ENCODE peak calls at places on chromosome 4, in nine cellular contexts. One of them, this sample, is unnamed.

GRCh38 chr4:63063765-63064164 is 1345.5 kb downstream of the TECRL start:
- DNase-seq in foreskin fibroblast: no peak
- DNase-seq in astrocyte: no peak
- DNase-seq in uterus: no peak
- DNase-seq in endothelial cell: no peak
- DNase-seq in right lobe of liver: no peak
- DNase-seq in mucosa of descending colon: no peak
- DNase-seq in BJ: no peak
- DNase-seq in HCT116: no peak
- DNase-seq in this sample: no peak

GRCh38 chr4:165194368-165194767 is 13.0 kb upstream of the KLHL2 start:
- DNase-seq in foreskin fibroblast: no peak
- DNase-seq in astrocyte: no peak
- DNase-seq in uterus: no peak
- DNase-seq in endothelial cell: no peak
- DNase-seq in right lobe of liver: no peak
- DNase-seq in mucosa of descending colon: no peak
- DNase-seq in BJ: no peak
- DNase-seq in HCT116: no peak
- DNase-seq in this sample: no peak

GRCh38 chr4:74534121-74534520 is 89.2 kb downstream of the AREG start:
- DNase-seq in foreskin fibroblast: peak
- DNase-seq in astrocyte: no peak
- DNase-seq in uterus: no peak
- DNase-seq in endothelial cell: no peak
- DNase-seq in right lobe of liver: no peak
- DNase-seq in mucosa of descending colon: no peak
- DNase-seq in BJ: peak
- DNase-seq in HCT116: no peak
- DNase-seq in this sample: no peak

GRCh38 chr4:9847971-9848764 is 66.7 kb downstream of the DRD5 start:
- DNase-seq in foreskin fibroblast: no peak
- DNase-seq in astrocyte: no peak
- DNase-seq in uterus: no peak
- DNase-seq in endothelial cell: no peak
- DNase-seq in right lobe of liver: no peak
- DNase-seq in mucosa of descending colon: no peak
- DNase-seq in BJ: no peak
- DNase-seq in HCT116: no peak
- DNase-seq in this sample: no peak

GRCh38 chr4:57149833-57150232 is 39.6 kb upstream of the IGFBP7 start:
- DNase-seq in foreskin fibroblast: no peak
- DNase-seq in astrocyte: no peak
- DNase-seq in uterus: no peak
- DNase-seq in endothelial cell: no peak
- DNase-seq in right lobe of liver: no peak
- DNase-seq in mucosa of descending colon: no peak
- DNase-seq in BJ: no peak
- DNase-seq in HCT116: no peak
- DNase-seq in this sample: no peak

GRCh38 chr4:112374850-112375249 is 77.7 kb downstream of the ALPK1 start:
- DNase-seq in foreskin fibroblast: no peak
- DNase-seq in astrocyte: no peak
- DNase-seq in uterus: no peak
- DNase-seq in endothelial cell: no peak
- DNase-seq in right lobe of liver: no peak
- DNase-seq in mucosa of descending colon: no peak
- DNase-seq in BJ: no peak
- DNase-seq in HCT116: no peak
- DNase-seq in this sample: no peak

GRCh38 chr4:74659576-74660411 is 134.5 kb downstream of the BTC start:
- DNase-seq in foreskin fibroblast: peak
- DNase-seq in astrocyte: peak
- DNase-seq in uterus: peak
- DNase-seq in endothelial cell: no peak
- DNase-seq in right lobe of liver: no peak
- DNase-seq in mucosa of descending colon: no peak
- DNase-seq in BJ: peak
- DNase-seq in HCT116: peak
- DNase-seq in this sample: no peak

GRCh38 chr4:186266699-186267467 is 894 bp downstream of the F11 start:
- DNase-seq in foreskin fibroblast: no peak
- DNase-seq in astrocyte: no peak
- DNase-seq in uterus: no peak
- DNase-seq in endothelial cell: peak
- DNase-seq in right lobe of liver: peak
- DNase-seq in mucosa of descending colon: no peak
- DNase-seq in BJ: no peak
- DNase-seq in HCT116: no peak
- DNase-seq in this sample: no peak

GRCh38 chr4:104447346-104447745 is 47.3 kb downstream of the CXXC4 start:
- DNase-seq in foreskin fibroblast: no peak
- DNase-seq in astrocyte: peak
- DNase-seq in uterus: no peak
- DNase-seq in endothelial cell: no peak
- DNase-seq in right lobe of liver: no peak
- DNase-seq in mucosa of descending colon: no peak
- DNase-seq in BJ: no peak
- DNase-seq in HCT116: no peak
- DNase-seq in this sample: no peak

GRCh38 chr4:5572114-5572513 is 136.2 kb downstream of the EVC2 start:
- DNase-seq in foreskin fibroblast: no peak
- DNase-seq in astrocyte: peak
- DNase-seq in uterus: no peak
- DNase-seq in endothelial cell: no peak
- DNase-seq in right lobe of liver: no peak
- DNase-seq in mucosa of descending colon: no peak
- DNase-seq in BJ: no peak
- DNase-seq in HCT116: no peak
- DNase-seq in this sample: no peak

GRCh38 chr4:41009411-41009810 is 204.9 kb downstream of the APBB2 start:
- DNase-seq in foreskin fibroblast: peak
- DNase-seq in astrocyte: peak
- DNase-seq in uterus: no peak
- DNase-seq in endothelial cell: no peak
- DNase-seq in right lobe of liver: no peak
- DNase-seq in mucosa of descending colon: no peak
- DNase-seq in BJ: no peak
- DNase-seq in HCT116: no peak
- DNase-seq in this sample: no peak

GRCh38 chr4:153933851-153934688 is 145.2 kb upstream of the SFRP2 start:
- DNase-seq in foreskin fibroblast: no peak
- DNase-seq in astrocyte: no peak
- DNase-seq in uterus: peak
- DNase-seq in endothelial cell: no peak
- DNase-seq in right lobe of liver: no peak
- DNase-seq in mucosa of descending colon: no peak
- DNase-seq in BJ: no peak
- DNase-seq in HCT116: no peak
- DNase-seq in this sample: no peak

GRCh38 chr4:183261953-183262775 is 57.9 kb downstream of the CLDN22 start:
- DNase-seq in foreskin fibroblast: peak
- DNase-seq in astrocyte: peak
- DNase-seq in uterus: peak
- DNase-seq in endothelial cell: peak
- DNase-seq in right lobe of liver: peak
- DNase-seq in mucosa of descending colon: peak
- DNase-seq in BJ: no peak
- DNase-seq in HCT116: peak
- DNase-seq in this sample: peak

GRCh38 chr4:165190591-165191212 is 16.7 kb upstream of the KLHL2 start:
- DNase-seq in foreskin fibroblast: no peak
- DNase-seq in astrocyte: no peak
- DNase-seq in uterus: no peak
- DNase-seq in endothelial cell: no peak
- DNase-seq in right lobe of liver: no peak
- DNase-seq in mucosa of descending colon: no peak
- DNase-seq in BJ: no peak
- DNase-seq in HCT116: no peak
- DNase-seq in this sample: no peak

GRCh38 chr4:102696763-102697162 is 64.0 kb downstream of the MANBA start:
- DNase-seq in foreskin fibroblast: no peak
- DNase-seq in astrocyte: no peak
- DNase-seq in uterus: no peak
- DNase-seq in endothelial cell: no peak
- DNase-seq in right lobe of liver: no peak
- DNase-seq in mucosa of descending colon: no peak
- DNase-seq in BJ: no peak
- DNase-seq in HCT116: no peak
- DNase-seq in this sample: no peak

GRCh38 chr4:24180586-24180985 is 290.7 kb upstream of the PPARGC1A start:
- DNase-seq in foreskin fibroblast: no peak
- DNase-seq in astrocyte: no peak
- DNase-seq in uterus: no peak
- DNase-seq in endothelial cell: no peak
- DNase-seq in right lobe of liver: no peak
- DNase-seq in mucosa of descending colon: no peak
- DNase-seq in BJ: no peak
- DNase-seq in HCT116: no peak
- DNase-seq in this sample: no peak

DNA sequence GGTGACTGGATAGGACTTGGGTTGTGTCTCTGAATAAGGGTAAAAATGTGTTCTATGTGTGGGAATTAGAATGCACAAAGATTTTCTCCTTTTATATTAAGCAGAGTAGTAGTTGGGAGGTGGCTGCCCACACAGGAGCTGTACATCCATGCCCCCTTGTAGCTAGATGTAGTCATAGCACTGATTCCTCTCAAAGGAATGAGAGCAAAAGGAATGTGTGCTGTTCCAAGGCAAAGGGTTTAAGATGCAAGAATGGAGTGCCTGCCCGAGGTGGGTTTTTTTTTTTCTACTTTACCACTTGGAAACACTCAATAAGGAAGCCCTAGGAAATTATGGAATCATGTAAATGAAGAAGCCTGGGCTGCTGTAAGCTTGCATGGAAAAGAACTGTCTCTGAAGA is 2183.2 kb upstream of the AGA start:
- DNase-seq in foreskin fibroblast: peak
- DNase-seq in astrocyte: peak
- DNase-seq in uterus: no peak
- DNase-seq in endothelial cell: no peak
- DNase-seq in right lobe of liver: no peak
- DNase-seq in mucosa of descending colon: no peak
- DNase-seq in BJ: no peak
- DNase-seq in HCT116: no peak
- DNase-seq in this sample: no peak
- TF ChIP-seq CTCF in foreskin fibroblast: no peak
- TF ChIP-seq CTCF in astrocyte: peak
- TF ChIP-seq CTCF in uterus: no peak
- TF ChIP-seq CTCF in endothelial cell: no peak
- TF ChIP-seq CTCF in right lobe of liver: no peak
- TF ChIP-seq CTCF in mucosa of descending colon: no peak
- TF ChIP-seq CTCF in BJ: no peak
- TF ChIP-seq CTCF in HCT116: no peak
- TF ChIP-seq CTCF in this sample: no peak

GRCh38 chr4:121927948-121928347 is 23.9 kb downstream of the TRPC3 start:
- DNase-seq in foreskin fibroblast: no peak
- DNase-seq in astrocyte: no peak
- DNase-seq in uterus: no peak
- DNase-seq in endothelial cell: no peak
- DNase-seq in right lobe of liver: no peak
- DNase-seq in mucosa of descending colon: no peak
- DNase-seq in BJ: no peak
- DNase-seq in HCT116: no peak
- DNase-seq in this sample: no peak
- TF ChIP-seq CTCF in foreskin fibroblast: no peak
- TF ChIP-seq CTCF in astrocyte: no peak
- TF ChIP-seq CTCF in uterus: no peak
- TF ChIP-seq CTCF in endothelial cell: no peak
- TF ChIP-seq CTCF in right lobe of liver: no peak
- TF ChIP-seq CTCF in mucosa of descending colon: no peak
- TF ChIP-seq CTCF in BJ: no peak
- TF ChIP-seq CTCF in HCT116: no peak
- TF ChIP-seq CTCF in this sample: no peak

GRCh38 chr4:16884673-16885460 is 13.6 kb downstream of the LDB2 start:
- DNase-seq in foreskin fibroblast: no peak
- DNase-seq in astrocyte: no peak
- DNase-seq in uterus: no peak
- DNase-seq in endothelial cell: no peak
- DNase-seq in right lobe of liver: no peak
- DNase-seq in mucosa of descending colon: no peak
- DNase-seq in BJ: no peak
- DNase-seq in HCT116: no peak
- DNase-seq in this sample: no peak
- TF ChIP-seq CTCF in foreskin fibroblast: no peak
- TF ChIP-seq CTCF in astrocyte: peak
- TF ChIP-seq CTCF in uterus: no peak
- TF ChIP-seq CTCF in endothelial cell: peak
- TF ChIP-seq CTCF in right lobe of liver: no peak
- TF ChIP-seq CTCF in mucosa of descending colon: no peak
- TF ChIP-seq CTCF in BJ: no peak
- TF ChIP-seq CTCF in HCT116: peak
- TF ChIP-seq CTCF in this sample: no peak

GRCh38 chr4:31692407-31692940 is 972.3 kb downstream of the PCDH7 start:
- DNase-seq in foreskin fibroblast: no peak
- DNase-seq in astrocyte: no peak
- DNase-seq in uterus: no peak
- DNase-seq in endothelial cell: no peak
- DNase-seq in right lobe of liver: no peak
- DNase-seq in mucosa of descending colon: no peak
- DNase-seq in BJ: no peak
- DNase-seq in HCT116: peak
- DNase-seq in this sample: no peak
- TF ChIP-seq CTCF in foreskin fibroblast: no peak
- TF ChIP-seq CTCF in astrocyte: no peak
- TF ChIP-seq CTCF in uterus: no peak
- TF ChIP-seq CTCF in endothelial cell: no peak
- TF ChIP-seq CTCF in right lobe of liver: no peak
- TF ChIP-seq CTCF in mucosa of descending colon: no peak
- TF ChIP-seq CTCF in BJ: no peak
- TF ChIP-seq CTCF in HCT116: peak
- TF ChIP-seq CTCF in this sample: peak

GRCh38 chr4:1899149-1900086 is 28.2 kb downstream of the NSD2 start:
- DNase-seq in foreskin fibroblast: peak
- DNase-seq in astrocyte: peak
- DNase-seq in uterus: peak
- DNase-seq in endothelial cell: peak
- DNase-seq in right lobe of liver: peak
- DNase-seq in mucosa of descending colon: peak
- DNase-seq in BJ: no peak
- DNase-seq in HCT116: peak
- DNase-seq in this sample: peak
- TF ChIP-seq CTCF in foreskin fibroblast: peak
- TF ChIP-seq CTCF in astrocyte: peak
- TF ChIP-seq CTCF in uterus: peak
- TF ChIP-seq CTCF in endothelial cell: peak
- TF ChIP-seq CTCF in right lobe of liver: peak
- TF ChIP-seq CTCF in mucosa of descending colon: peak
- TF ChIP-seq CTCF in BJ: peak
- TF ChIP-seq CTCF in HCT116: peak
- TF ChIP-seq CTCF in this sample: peak

GRCh38 chr4:19285146-19285545 is 966.6 kb upstream of the SLIT2 start:
- DNase-seq in foreskin fibroblast: no peak
- DNase-seq in astrocyte: no peak
- DNase-seq in uterus: no peak
- DNase-seq in endothelial cell: no peak
- DNase-seq in right lobe of liver: no peak
- DNase-seq in mucosa of descending colon: no peak
- DNase-seq in BJ: no peak
- DNase-seq in HCT116: no peak
- DNase-seq in this sample: no peak
- TF ChIP-seq CTCF in foreskin fibroblast: no peak
- TF ChIP-seq CTCF in astrocyte: no peak
- TF ChIP-seq CTCF in uterus: no peak
- TF ChIP-seq CTCF in endothelial cell: no peak
- TF ChIP-seq CTCF in right lobe of liver: no peak
- TF ChIP-seq CTCF in mucosa of descending colon: no peak
- TF ChIP-seq CTCF in BJ: no peak
- TF ChIP-seq CTCF in HCT116: no peak
- TF ChIP-seq CTCF in this sample: no peak